ENCODE peak calls at places on chromosomes 2 and 18, in six cellular contexts. One of them, this sample, is unnamed.

GRCh38 chr2:201937343-201937742 is 96.3 kb upstream of the FZD7 start:
- DNase-seq in PC-3: no peak
- DNase-seq in GM23248: no peak
- DNase-seq in keratinocyte: no peak
- DNase-seq in K562: no peak
- DNase-seq in hepatocyte: no peak
- DNase-seq in this sample: no peak

GRCh38 chr2:189013677-189014380 is 39.7 kb downstream of the COL3A1 start:
- DNase-seq in GM23248: no peak
- DNase-seq in K562: no peak
- DNase-seq in keratinocyte: no peak
- DNase-seq in PC-3: no peak
- DNase-seq in hepatocyte: no peak
- DNase-seq in this sample: no peak

GRCh38 chr2:40244251-40245010 is 207.5 kb downstream of the SLC8A1 start:
- DNase-seq in GM23248: peak; percentile 77
- DNase-seq in hepatocyte: peak; percentile 68
- DNase-seq in PC-3: peak; percentile 77
- DNase-seq in keratinocyte: no peak
- DNase-seq in K562: no peak
- DNase-seq in this sample: no peak

GRCh38 chr2:9703701-9704221 is 73.0 kb upstream of the YWHAQ start:
- DNase-seq in PC-3: peak; percentile 85
- DNase-seq in GM23248: peak; percentile 86
- DNase-seq in keratinocyte: no peak
- DNase-seq in hepatocyte: peak; percentile 83
- DNase-seq in K562: peak; percentile 83
- DNase-seq in this sample: no peak

GRCh38 chr18:23400918-23401317 is 52.2 kb upstream of the RIOK3 start:
- DNase-seq in GM23248: no peak
- DNase-seq in PC-3: no peak
- DNase-seq in keratinocyte: no peak
- DNase-seq in hepatocyte: no peak
- DNase-seq in K562: no peak
- DNase-seq in this sample: no peak

GRCh38 chr2:95348609-95349567 is 51.7 kb downstream of the KCNIP3 start:
- DNase-seq in keratinocyte: no peak
- DNase-seq in GM23248: peak; percentile 55
- DNase-seq in PC-3: no peak
- DNase-seq in hepatocyte: peak; percentile 29
- DNase-seq in K562: no peak
- DNase-seq in this sample: no peak

GRCh38 chr2:4354678-4355077 is 651.3 kb downstream of the DCDC2C start:
- DNase-seq in keratinocyte: no peak
- DNase-seq in hepatocyte: peak; percentile 51
- DNase-seq in GM23248: no peak
- DNase-seq in K562: peak; percentile 15
- DNase-seq in PC-3: peak; percentile 32
- DNase-seq in this sample: no peak

GRCh38 chr2:241150660-241151530 is 628 bp downstream of the PPP1R7 start:
- DNase-seq in GM23248: peak; percentile 61
- DNase-seq in keratinocyte: no peak
- DNase-seq in K562: no peak
- DNase-seq in hepatocyte: no peak
- DNase-seq in PC-3: no peak
- DNase-seq in this sample: no peak

GRCh38 chr2:231052494-231053451 is 3.9 kb upstream of the PSMD1 start:
- DNase-seq in PC-3: peak; percentile 82
- DNase-seq in GM23248: peak; percentile 94
- DNase-seq in K562: peak; percentile 65
- DNase-seq in keratinocyte: no peak
- DNase-seq in hepatocyte: peak; percentile 94
- DNase-seq in this sample: peak; percentile 30

GRCh38 chr2:238602223-238602945 is 175.7 kb downstream of the ASB1 start:
- DNase-seq in PC-3: no peak
- DNase-seq in K562: no peak
- DNase-seq in GM23248: no peak
- DNase-seq in hepatocyte: no peak
- DNase-seq in keratinocyte: no peak
- DNase-seq in this sample: no peak

GRCh38 chr2:126510960-126511359 is 145.0 kb upstream of the GYPC start:
- DNase-seq in K562: no peak
- DNase-seq in hepatocyte: no peak
- DNase-seq in PC-3: no peak
- DNase-seq in keratinocyte: no peak
- DNase-seq in GM23248: no peak
- DNase-seq in this sample: no peak

GRCh38 chr2:15763106-15763821 is 171.6 kb downstream of the DDX1 start:
- DNase-seq in PC-3: no peak
- DNase-seq in GM23248: no peak
- DNase-seq in keratinocyte: no peak
- DNase-seq in hepatocyte: no peak
- DNase-seq in K562: no peak
- DNase-seq in this sample: no peak

GRCh38 chr2:197008229-197008628 is 81.7 kb upstream of the PGAP1 start:
- DNase-seq in hepatocyte: no peak
- DNase-seq in GM23248: peak; percentile 87
- DNase-seq in PC-3: peak; percentile 80
- DNase-seq in K562: no peak
- DNase-seq in keratinocyte: peak; percentile 17
- DNase-seq in this sample: no peak

GRCh38 chr2:199470672-199471442 is 13.1 kb upstream of the SATB2 start:
- DNase-seq in K562: no peak
- DNase-seq in keratinocyte: no peak
- DNase-seq in hepatocyte: no peak
- DNase-seq in GM23248: peak; percentile 26
- DNase-seq in PC-3: no peak
- DNase-seq in this sample: no peak
- TF ChIP-seq EZH2 in K562: no peak
- TF ChIP-seq EZH2 in keratinocyte: peak; percentile 79
- TF ChIP-seq EZH2 in hepatocyte: peak; percentile 45
- TF ChIP-seq EZH2 in GM23248: no peak
- TF ChIP-seq EZH2 in PC-3: no peak
- TF ChIP-seq EZH2 in this sample: no peak

GRCh38 chr2:47054867-47055266 is 100.2 kb downstream of the STPG4 start:
- DNase-seq in hepatocyte: no peak
- DNase-seq in K562: no peak
- DNase-seq in keratinocyte: no peak
- DNase-seq in GM23248: no peak
- DNase-seq in PC-3: no peak
- DNase-seq in this sample: no peak

GRCh38 chr2:47057732-47058012 is 97.4 kb downstream of the STPG4 start:
- DNase-seq in PC-3: no peak
- DNase-seq in hepatocyte: no peak
- DNase-seq in K562: no peak
- DNase-seq in keratinocyte: no peak
- DNase-seq in GM23248: no peak
- DNase-seq in this sample: no peak

GRCh38 chr2:47056875-47057731 is 98.0 kb downstream of the STPG4 start:
- DNase-seq in K562: no peak
- DNase-seq in hepatocyte: no peak
- DNase-seq in GM23248: peak; percentile 74
- DNase-seq in keratinocyte: no peak
- DNase-seq in PC-3: no peak
- DNase-seq in this sample: no peak

GRCh38 chr2:47058061-47058931 is 96.8 kb downstream of the STPG4 start:
- DNase-seq in hepatocyte: peak; percentile 66
- DNase-seq in keratinocyte: no peak
- DNase-seq in GM23248: peak; percentile 85
- DNase-seq in PC-3: no peak
- DNase-seq in K562: no peak
- DNase-seq in this sample: no peak

GRCh38 chr2:47056374-47056773 is 98.7 kb downstream of the STPG4 start:
- DNase-seq in hepatocyte: peak; percentile 45
- DNase-seq in keratinocyte: no peak
- DNase-seq in GM23248: peak; percentile 86
- DNase-seq in PC-3: no peak
- DNase-seq in K562: no peak
- DNase-seq in this sample: peak; percentile 57
- H3K4me3 ChIP-seq in hepatocyte: no peak overlapping the region
- H3K4me3 ChIP-seq in keratinocyte: no peak overlapping the region
- H3K4me3 ChIP-seq in GM23248: no peak overlapping the region
- H3K4me3 ChIP-seq in PC-3: no peak overlapping the region
- H3K4me3 ChIP-seq in K562: no peak overlapping the region
- H3K4me3 ChIP-seq in this sample: peak overlapping the region; percentile 32

DNA sequence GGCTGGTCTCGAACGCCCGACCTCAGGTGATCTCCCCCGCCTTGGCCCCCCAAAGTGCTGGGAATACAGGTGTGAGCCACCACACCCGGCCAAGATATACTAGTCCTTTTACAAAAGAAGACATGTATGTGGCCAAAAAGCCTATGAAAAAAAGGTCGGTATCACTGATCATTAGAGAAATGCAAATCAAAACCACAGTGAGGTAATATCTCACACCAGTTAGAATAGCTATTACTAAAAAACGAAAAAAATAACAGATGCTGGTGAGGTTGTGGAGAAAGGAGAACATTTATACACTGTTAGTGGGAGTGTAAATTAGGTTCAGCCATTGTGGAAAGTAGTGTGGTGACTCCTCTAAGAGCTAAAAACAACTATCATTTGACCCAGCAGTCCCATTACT is 26.4 kb downstream of the KLHL23 start:
- DNase-seq in K562: no peak
- DNase-seq in hepatocyte: no peak
- DNase-seq in GM23248: no peak
- DNase-seq in PC-3: no peak
- DNase-seq in keratinocyte: no peak
- DNase-seq in this sample: no peak
- TF ChIP-seq EZH2 in K562: no peak
- TF ChIP-seq EZH2 in hepatocyte: no peak
- TF ChIP-seq EZH2 in GM23248: no peak
- TF ChIP-seq EZH2 in PC-3: no peak
- TF ChIP-seq EZH2 in keratinocyte: no peak
- TF ChIP-seq EZH2 in this sample: no peak

DNA sequence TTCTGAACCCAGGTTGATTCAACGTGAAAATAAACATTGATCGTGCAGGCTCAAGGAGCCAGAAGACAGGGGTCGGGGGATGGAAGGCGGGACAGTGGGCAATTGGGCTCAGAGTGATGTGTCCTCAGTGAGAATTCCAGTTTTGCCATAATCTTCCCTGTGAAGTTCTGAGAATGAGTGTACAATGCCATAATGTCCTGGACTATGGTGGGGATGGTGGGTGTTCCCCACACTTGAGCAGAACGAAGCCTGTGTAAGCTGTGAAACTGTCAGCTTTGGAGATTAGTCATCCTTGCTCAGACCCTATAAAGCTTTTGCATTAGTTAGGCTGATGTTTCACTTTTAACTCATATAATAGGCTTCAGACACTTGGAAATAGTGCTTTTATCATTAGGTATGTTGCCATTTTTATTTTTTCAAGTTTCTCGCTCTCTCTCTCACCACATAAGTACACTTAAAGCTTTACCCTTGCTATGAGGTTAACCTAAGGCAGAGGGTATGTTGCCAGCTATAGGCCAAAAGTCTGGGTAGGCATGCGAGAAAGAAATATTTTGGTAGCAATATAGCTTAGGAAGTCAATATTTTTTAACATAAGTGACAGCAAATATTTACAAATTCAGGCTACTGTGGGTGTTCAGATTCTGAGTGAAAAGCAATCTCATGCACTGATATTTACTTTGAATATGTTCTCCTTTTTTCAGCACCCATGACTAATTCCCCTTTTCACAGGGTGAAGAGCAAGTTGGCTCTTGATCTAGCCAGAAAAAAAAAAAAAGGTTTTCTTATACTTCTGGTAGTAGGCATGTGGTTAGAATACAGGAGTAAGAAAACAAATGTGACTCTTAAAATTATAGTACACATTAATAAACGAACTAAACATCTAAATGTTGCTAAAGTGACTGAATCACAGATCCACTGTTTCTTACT is 47.2 kb downstream of the CDC42EP3 start:
- DNase-seq in hepatocyte: no peak
- DNase-seq in K562: no peak
- DNase-seq in PC-3: peak; percentile 52
- DNase-seq in GM23248: peak; percentile 78
- DNase-seq in keratinocyte: no peak
- DNase-seq in this sample: no peak
- H3K4me3 ChIP-seq in hepatocyte: no peak overlapping the region
- H3K4me3 ChIP-seq in K562: no peak overlapping the region
- H3K4me3 ChIP-seq in PC-3: no peak overlapping the region
- H3K4me3 ChIP-seq in GM23248: peak overlapping the region; percentile 44
- H3K4me3 ChIP-seq in keratinocyte: no peak overlapping the region
- H3K4me3 ChIP-seq in this sample: no peak overlapping the region

GRCh38 chr2:17540813-17541513 is 467 bp downstream of the VSNL1 start:
- DNase-seq in keratinocyte: no peak
- DNase-seq in PC-3: no peak
- DNase-seq in GM23248: no peak
- DNase-seq in K562: no peak
- DNase-seq in hepatocyte: no peak
- DNase-seq in this sample: no peak
- TF ChIP-seq EZH2 in keratinocyte: no peak
- TF ChIP-seq EZH2 in PC-3: no peak
- TF ChIP-seq EZH2 in GM23248: no peak
- TF ChIP-seq EZH2 in K562: no peak
- TF ChIP-seq EZH2 in hepatocyte: peak; percentile 45
- TF ChIP-seq EZH2 in this sample: no peak

DNA sequence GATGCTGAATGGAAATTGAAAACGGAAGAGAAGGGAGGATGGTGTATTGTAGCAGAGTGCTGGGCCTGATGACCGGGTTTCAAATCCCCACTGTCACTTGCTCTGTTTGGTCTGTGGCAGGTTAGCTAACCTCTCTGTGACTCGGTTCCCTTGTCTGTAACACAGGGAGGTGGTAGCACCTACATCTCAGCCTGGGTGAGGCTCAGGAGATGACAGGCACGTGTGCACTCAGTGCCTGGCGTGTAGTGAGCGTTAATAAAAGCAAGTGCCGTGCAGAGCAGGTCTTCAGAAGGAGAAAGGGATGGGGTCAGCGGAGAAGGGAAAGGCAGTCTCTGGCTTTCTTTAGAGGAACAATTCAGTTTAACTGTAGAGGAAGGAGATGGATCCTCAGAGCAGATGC is 125.5 kb upstream of the SMIM21 start:
- DNase-seq in keratinocyte: no peak
- DNase-seq in hepatocyte: no peak
- DNase-seq in PC-3: no peak
- DNase-seq in K562: no peak
- DNase-seq in GM23248: no peak
- DNase-seq in this sample: no peak
- H3K4me3 ChIP-seq in keratinocyte: no peak overlapping the region
- H3K4me3 ChIP-seq in hepatocyte: no peak overlapping the region
- H3K4me3 ChIP-seq in PC-3: no peak overlapping the region
- H3K4me3 ChIP-seq in K562: no peak overlapping the region
- H3K4me3 ChIP-seq in GM23248: no peak overlapping the region
- H3K4me3 ChIP-seq in this sample: no peak overlapping the region

GRCh38 chr2:44926957-44927356 is 14.5 kb upstream of the SIX3 start:
- DNase-seq in keratinocyte: no peak
- DNase-seq in K562: no peak
- DNase-seq in hepatocyte: no peak
- DNase-seq in PC-3: no peak
- DNase-seq in GM23248: no peak
- DNase-seq in this sample: no peak
- TF ChIP-seq EZH2 in keratinocyte: no peak
- TF ChIP-seq EZH2 in K562: no peak
- TF ChIP-seq EZH2 in hepatocyte: no peak
- TF ChIP-seq EZH2 in PC-3: no peak
- TF ChIP-seq EZH2 in GM23248: no peak
- TF ChIP-seq EZH2 in this sample: no peak